ENCODE peak calls at places on chromosomes 11 and 22, in seven cellular contexts. H is HCT116, X is GM10248, Y is bronchial epithelial cell, R is thoracic aorta, T is colonic mucosa, B is RWPE1. Q is an unnamed sample.

GRCh38 chr11:19777342-19778102 is 64.9 kb downstream of the NAV2 start:
- DNase-seq in H (no peak), X (peak), Y (peak), R (no peak), T (peak), B (peak), Q (peak)

GRCh38 chr11:17418437-17418836 is 30.0 kb upstream of the KCNJ11 start:
- DNase-seq in H (no peak), X (no peak), Y (no peak), R (no peak), T (no peak), B (no peak), Q (no peak)

GRCh38 chr11:66848671-66849500 is 5.6 kb downstream of the RCE1 start:
- DNase-seq in H (no peak), X (no peak), Y (no peak), R (no peak), T (no peak), B (no peak), Q (no peak)

GRCh38 chr22:19605508-19606331 is 81.5 kb upstream of the CLDN5 start:
- DNase-seq in H (no peak), X (no peak), Y (no peak), R (no peak), T (no peak), B (no peak), Q (peak)

GRCh38 chr11:66478823-66479740 is 1.2 kb upstream of the DPP3 start:
- DNase-seq in H (peak), X (peak), Y (peak), R (no peak), T (peak), B (peak), Q (peak)

GRCh38 chr11:62601114-62601363 is 626 bp downstream of the MTA2 start:
- DNase-seq in H (no peak), X (peak), Y (no peak), R (no peak), T (peak), B (no peak), Q (peak)

GRCh38 chr22:22909605-22910271 is 22.1 kb downstream of the IGLL5 start:
- DNase-seq in H (no peak), X (no peak), Y (no peak), R (no peak), T (no peak), B (no peak), Q (no peak)

GRCh38 chr11:32052218-32052617 is 38.7 kb upstream of the RCN1 start:
- DNase-seq in H (peak), X (peak), Y (peak), R (no peak), T (peak), B (peak), Q (peak)

GRCh38 chr11:110896358-110896757 is 184.1 kb upstream of the ARHGAP20 start:
- DNase-seq in H (no peak), X (no peak), Y (no peak), R (no peak), T (no peak), B (no peak), Q (peak)

GRCh38 chr22:45612451-45612901 is 59.2 kb upstream of the ATXN10 start:
- DNase-seq in H (no peak), X (no peak), Y (peak), R (peak), T (no peak), B (peak), Q (peak)

GRCh38 chr22:36156515-36157419 is 3.8 kb downstream of the APOL3 start:
- DNase-seq in H (no peak), X (no peak), Y (peak), R (peak), T (peak), B (peak), Q (peak)

GRCh38 chr11:36156486-36157150 is 132.6 kb downstream of the COMMD9 start:
- DNase-seq in H (no peak), X (no peak), Y (peak), R (no peak), T (no peak), B (peak), Q (peak)

GRCh38 chr11:57248780-57249383 is 11.8 kb upstream of the APLNR start:
- DNase-seq in H (peak), X (no peak), Y (peak), R (peak), T (peak), B (peak), Q (peak)

GRCh38 chr11:76766521-76766920 is 16.6 kb upstream of the TSKU start:
- DNase-seq in H (no peak), X (no peak), Y (no peak), R (no peak), T (no peak), B (no peak), Q (no peak)

GRCh38 chr22:27100789-27101188 is 443.4 kb downstream of the MIAT start:
- DNase-seq in H (no peak), X (no peak), Y (no peak), R (no peak), T (no peak), B (no peak), Q (no peak)

GRCh38 chr11:100851129-100851528 is 164.0 kb downstream of the ARHGAP42 start:
- DNase-seq in H (peak), X (no peak), Y (peak), R (no peak), T (no peak), B (peak), Q (no peak)

GRCh38 chr11:69541001-69541285 is 59.5 kb downstream of the LINC01488 start:
- DNase-seq in H (no peak), X (no peak), Y (no peak), R (no peak), T (no peak), B (no peak), Q (no peak)

DNA sequence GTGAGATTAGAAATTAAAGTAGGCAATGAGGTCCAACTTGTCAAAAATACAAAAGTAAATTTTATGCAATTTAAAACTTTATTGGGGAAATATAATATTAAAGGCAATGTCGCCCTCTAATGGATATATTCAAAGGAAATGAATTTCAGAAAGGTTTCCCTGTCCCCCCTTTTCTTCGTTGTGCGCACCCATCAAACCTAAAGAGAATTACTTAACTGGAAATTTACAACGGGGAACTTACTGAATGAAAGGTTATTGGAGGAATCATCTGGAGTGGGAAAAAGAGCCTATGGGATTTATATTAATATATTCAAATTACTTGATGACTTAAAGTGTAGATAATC is 1.7 kb upstream of the ABTB2 start:
- DNase-seq in H (peak), X (no peak), Y (no peak), R (no peak), T (no peak), B (no peak), Q (no peak)
- TF ChIP-seq CTCF in H (peak), X (peak), Y (no peak), R (peak), T (peak), B (peak), Q (peak)

DNA sequence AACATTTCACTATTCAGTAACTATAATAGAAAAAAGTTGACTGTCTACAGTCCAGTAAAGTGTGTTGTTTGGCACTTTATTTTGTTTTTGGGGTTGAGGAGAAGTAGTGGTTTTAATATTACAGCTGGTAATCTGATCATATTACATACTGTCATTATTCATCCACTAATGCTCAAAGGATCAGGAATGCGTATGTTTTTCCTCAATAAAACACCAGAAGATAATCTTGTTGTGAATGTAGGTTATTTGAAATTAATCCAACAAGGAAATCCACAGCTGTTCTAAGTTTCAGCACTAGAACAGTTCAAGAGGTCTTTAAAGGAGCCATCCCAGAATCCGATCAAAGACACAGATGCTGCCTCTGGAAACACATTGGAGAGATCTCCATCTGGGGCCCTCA is 1955.0 kb upstream of the RAG2 start:
- DNase-seq in H (no peak), X (no peak), Y (no peak), R (no peak), T (no peak), B (no peak), Q (no peak)
- TF ChIP-seq CTCF in H (no peak), X (no peak), Y (no peak), R (no peak), T (no peak), B (no peak), Q (no peak)

GRCh38 chr22:31106001-31106571 is 1.3 kb downstream of the SELENOM start:
- DNase-seq in H (no peak), X (no peak), Y (no peak), R (no peak), T (peak), B (no peak), Q (no peak)
- TF ChIP-seq CTCF in H (no peak), X (no peak), Y (no peak), R (peak), T (no peak), B (no peak), Q (no peak)

DNA sequence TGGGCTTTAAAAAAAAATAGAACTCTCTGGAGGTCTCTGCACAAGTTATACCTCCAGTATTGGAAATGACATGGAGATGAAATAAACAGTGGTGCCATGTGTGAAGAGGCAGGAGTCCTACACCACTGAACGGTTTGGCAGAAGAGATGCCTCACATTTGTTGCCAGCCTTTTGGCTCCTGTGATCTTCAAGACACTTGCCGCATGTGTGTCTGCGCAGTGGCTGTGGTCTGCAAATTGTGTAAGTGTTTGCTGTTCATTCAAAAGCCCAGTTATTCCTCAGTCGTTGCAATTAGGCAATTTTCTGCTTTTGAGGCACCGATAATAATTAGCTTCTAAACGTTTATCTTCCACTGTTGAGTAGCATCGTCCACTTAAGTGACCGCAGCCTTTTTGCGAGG is 319.1 kb downstream of the BRD1 start:
- DNase-seq in H (no peak), X (no peak), Y (no peak), R (no peak), T (no peak), B (no peak), Q (no peak)
- TF ChIP-seq CTCF in H (no peak), X (no peak), Y (no peak), R (no peak), T (no peak), B (no peak), Q (no peak)

Q was measured in MCF 10A.